ENCODE peak calls at places on chromosome 1, in eight cellular contexts. L is GM13976; T is iPS-NIHi11; V is activated CD4-positive, CD25-positive, alpha-beta regulatory T cell treated with anti-CD3 and anti-CD28 coated beads, Interleukin-2, amount 50 U/mL, for 72 hours; X is HFF-Myc; A is stimulated activated CD8-positive, alpha-beta memory T cell treated with anti-CD3 and anti-CD28 coated beads, Interleukin-7, amount 100 ng/mL, for 1 hour; F is amniotic stem cell; G is activated CD4-positive, alpha-beta T cell treated with anti-CD3 and anti-CD28 coated beads, Interleukin-2, amount 50 U/mL, for 1 hour. R is an unnamed sample.

GRCh38 chr1:98387701-98388100 is 273.8 kb upstream of the SNX7 start:
- DNase-seq in L (no peak), T (no peak), V (no peak), X (no peak), A (no peak), F (no peak), G (no peak), R (no peak)

GRCh38 chr1:212595787-212596714 is 12.5 kb upstream of the ATF3 start:
- DNase-seq in L (peak; percentile 81), T (peak; percentile 53), V (no peak), X (peak; percentile 93), A (no peak), F (peak; percentile 88), G (peak; percentile 17), R (no peak)

GRCh38 chr1:108574008-108574407 is 14.1 kb downstream of the EEIG2 start:
- DNase-seq in L (no peak), T (no peak), V (no peak), X (no peak), A (no peak), F (no peak), G (no peak), R (no peak)

GRCh38 chr1:45097944-45098343 is 85.9 kb downstream of the UROD start:
- DNase-seq in L (no peak), T (no peak), V (no peak), X (no peak), A (no peak), F (no peak), G (no peak), R (no peak)

GRCh38 chr1:15328245-15328784 is 81.3 kb downstream of the FHAD1 start:
- DNase-seq in L (no peak), T (no peak), V (no peak), X (no peak), A (no peak), F (no peak), G (no peak), R (no peak)

GRCh38 chr1:43270421-43271095 is 775 bp downstream of the TMEM125 start:
- DNase-seq in L (peak; percentile 59), T (peak; percentile 99), V (no peak), X (no peak), A (no peak), F (no peak), G (no peak), R (peak; percentile 17)

GRCh38 chr1:221692643-221693042 is 49.2 kb downstream of the DUSP10 start:
- DNase-seq in L (no peak), T (no peak), V (no peak), X (no peak), A (no peak), F (no peak), G (no peak), R (no peak)

GRCh38 chr1:234921266-234922062 is 207.2 kb downstream of the TOMM20 start:
- DNase-seq in L (no peak), T (no peak), V (peak; percentile 7), X (no peak), A (no peak), F (no peak), G (no peak), R (no peak)

R was measured in SK-N-SH.